ENCODE peak calls at places on chromosomes 13 and 19, in eight cellular contexts. Q is IMR-90, X is tibial nerve, O is Peyer's patch, G is transverse colon, E is stomach, K is gastrocnemius medialis, F is esophagus squamous epithelium. S is an unnamed sample. For H3K4me1, the result is how much of the 10 kb centered on the place peaks cover.

GRCh38 chr13:20446900-20447299 is 78.8 kb downstream of the CRYL1 start:
- DNase-seq in Q (no peak), X (no peak), O (no peak), G (no peak), E (no peak), K (no peak), F (no peak), S (no peak)

GRCh38 chr13:99972190-99972731 is 694 bp upstream of the ZIC5 start:
- DNase-seq in Q (no peak), X (no peak), O (no peak), G (no peak), E (no peak), K (no peak), F (no peak), S (no peak)

GRCh38 chr13:84443463-84443862 is 561.2 kb upstream of the SLITRK1 start:
- DNase-seq in Q (no peak), X (no peak), O (no peak), G (no peak), E (no peak), K (no peak), F (no peak), S (no peak)

GRCh38 chr19:45782820-45783785 is 813 bp upstream of the DMPK start:
- DNase-seq in Q (peak), X (no peak), O (no peak), G (peak), E (no peak), K (peak), F (no peak), S (peak)

GRCh38 chr13:27406178-27406939 is 18.1 kb upstream of the GTF3A start:
- DNase-seq in Q (peak), X (peak), O (no peak), G (no peak), E (no peak), K (no peak), F (no peak), S (peak)

GRCh38 chr13:50340566-50341287 is 325.5 kb downstream of the KCNRG start:
- DNase-seq in Q (no peak), X (peak), O (no peak), G (no peak), E (no peak), K (no peak), F (no peak), S (no peak)

GRCh38 chr13:31310781-31311180 is 111.0 kb downstream of the B3GLCT start:
- DNase-seq in Q (peak), X (no peak), O (peak), G (no peak), E (no peak), K (peak), F (no peak), S (peak)

GRCh38 chr19:15197275-15198005 is 3.4 kb downstream of the NOTCH3 start:
- DNase-seq in Q (peak), X (no peak), O (no peak), G (no peak), E (no peak), K (no peak), F (no peak), S (no peak)

GRCh38 chr13:112204376-112204775 is 137.4 kb downstream of the SOX1 start:
- DNase-seq in Q (no peak), X (no peak), O (no peak), G (no peak), E (no peak), K (no peak), F (no peak), S (no peak)

GRCh38 chr19:56141416-56141992 is 417 bp downstream of the ZNF444 start:
- DNase-seq in Q (no peak), X (no peak), O (peak), G (peak), E (no peak), K (no peak), F (no peak), S (no peak)

GRCh38 chr19:27673986-27674385 is 1539.0 kb downstream of the UQCRFS1 start:
- DNase-seq in Q (no peak), X (no peak), O (no peak), G (no peak), E (no peak), K (no peak), F (no peak), S (no peak)

GRCh38 chr19:35757231-35757748 is 461 bp upstream of the HSPB6 start:
- DNase-seq in Q (peak), X (peak), O (peak), G (peak), E (peak), K (peak), F (no peak), S (no peak)

GRCh38 chr19:45352914-45353796 is 12.6 kb downstream of the KLC3 start:
- DNase-seq in Q (no peak), X (no peak), O (no peak), G (no peak), E (no peak), K (no peak), F (no peak), S (no peak)

GRCh38 chr13:96338030-96338429 is 248.1 kb downstream of the HS6ST3 start:
- DNase-seq in Q (no peak), X (no peak), O (no peak), G (no peak), E (no peak), K (no peak), F (no peak), S (no peak)

GRCh38 chr13:112995395-112996091 is 26.5 kb downstream of the MCF2L start:
- DNase-seq in Q (no peak), X (no peak), O (no peak), G (peak), E (peak), K (no peak), F (no peak), S (no peak)

GRCh38 chr13:99119686-99120085 is 81.0 kb upstream of the UBAC2 start:
- DNase-seq in Q (no peak), X (no peak), O (no peak), G (no peak), E (no peak), K (no peak), F (no peak), S (no peak)

GRCh38 chr13:71540098-71540497 is 326.9 kb downstream of the DACH1 start:
- DNase-seq in Q (no peak), X (no peak), O (no peak), G (no peak), E (no peak), K (no peak), F (no peak), S (no peak)

GRCh38 chr19:19459099-19459498 is 53.6 kb downstream of the GATAD2A start:
- DNase-seq in Q (peak), X (no peak), O (no peak), G (no peak), E (no peak), K (no peak), F (no peak), S (no peak)

GRCh38 chr19:29678484-29679106 is 13.3 kb downstream of the PLEKHF1 start:
- DNase-seq in Q (no peak), X (peak), O (no peak), G (peak), E (no peak), K (peak), F (no peak), S (peak)

GRCh38 chr19:53196777-53197396 is 3.7 kb upstream of the ZNF665 start:
- DNase-seq in Q (peak), X (peak), O (peak), G (peak), E (peak), K (peak), F (peak), S (peak)

DNA sequence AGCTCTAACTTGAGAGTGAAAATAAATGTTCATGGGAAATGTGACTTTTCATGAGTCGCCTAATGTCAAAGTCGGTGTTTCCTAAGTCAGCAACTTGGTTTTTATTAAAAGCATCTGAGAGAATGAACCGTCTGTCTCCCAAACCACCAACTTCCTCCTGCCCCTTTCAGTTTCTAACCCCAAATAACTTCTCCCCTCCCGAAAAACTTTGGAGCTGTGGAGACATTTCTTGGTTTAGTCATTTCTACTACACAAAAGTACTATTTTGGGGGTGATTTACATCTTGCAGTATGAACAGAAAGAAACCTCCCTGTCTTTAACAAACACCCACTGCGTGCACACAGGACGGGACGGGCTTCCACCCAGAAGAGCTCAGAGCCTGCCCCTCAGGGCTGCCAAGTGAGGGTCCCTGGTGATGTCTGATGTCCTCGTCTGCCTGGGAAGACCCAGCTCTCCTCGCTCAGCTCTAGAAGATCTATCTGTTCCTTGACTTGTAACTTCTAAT is 65.0 kb downstream of the RASA3 start:
- DNase-seq in Q (peak), X (no peak), O (no peak), G (no peak), E (no peak), K (no peak), F (no peak), S (no peak)
- H3K4me1 ChIP-seq in Q (half or more), X (half or more), O (under half), G (under half), E (half or more), K (under half), F (under half), S (under half)

GRCh38 chr19:41218615-41219507 is at the start of gene AXL:
- DNase-seq in Q (peak), X (peak), O (peak), G (peak), E (peak), K (peak), F (no peak), S (peak)
- TF ChIP-seq POLR2A in Q (peak), X (peak), O (no peak), G (peak), E (no peak), K (peak), F (no peak), S (peak)

GRCh38 chr19:42465827-42466280 is 23.1 kb upstream of the CXCL17 start:
- DNase-seq in Q (no peak), X (no peak), O (peak), G (no peak), E (no peak), K (no peak), F (no peak), S (no peak)

GRCh38 chr19:42469311-42470239 is 26.8 kb upstream of the CXCL17 start:
- DNase-seq in Q (no peak), X (no peak), O (no peak), G (no peak), E (no peak), K (no peak), F (no peak), S (no peak)

GRCh38 chr19:42467437-42467760 is 24.7 kb upstream of the CXCL17 start:
- DNase-seq in Q (no peak), X (no peak), O (no peak), G (peak), E (no peak), K (no peak), F (no peak), S (peak)

GRCh38 chr19:42468273-42468796 is 25.6 kb upstream of the CXCL17 start:
- DNase-seq in Q (peak), X (no peak), O (no peak), G (peak), E (no peak), K (no peak), F (no peak), S (no peak)

DNA sequence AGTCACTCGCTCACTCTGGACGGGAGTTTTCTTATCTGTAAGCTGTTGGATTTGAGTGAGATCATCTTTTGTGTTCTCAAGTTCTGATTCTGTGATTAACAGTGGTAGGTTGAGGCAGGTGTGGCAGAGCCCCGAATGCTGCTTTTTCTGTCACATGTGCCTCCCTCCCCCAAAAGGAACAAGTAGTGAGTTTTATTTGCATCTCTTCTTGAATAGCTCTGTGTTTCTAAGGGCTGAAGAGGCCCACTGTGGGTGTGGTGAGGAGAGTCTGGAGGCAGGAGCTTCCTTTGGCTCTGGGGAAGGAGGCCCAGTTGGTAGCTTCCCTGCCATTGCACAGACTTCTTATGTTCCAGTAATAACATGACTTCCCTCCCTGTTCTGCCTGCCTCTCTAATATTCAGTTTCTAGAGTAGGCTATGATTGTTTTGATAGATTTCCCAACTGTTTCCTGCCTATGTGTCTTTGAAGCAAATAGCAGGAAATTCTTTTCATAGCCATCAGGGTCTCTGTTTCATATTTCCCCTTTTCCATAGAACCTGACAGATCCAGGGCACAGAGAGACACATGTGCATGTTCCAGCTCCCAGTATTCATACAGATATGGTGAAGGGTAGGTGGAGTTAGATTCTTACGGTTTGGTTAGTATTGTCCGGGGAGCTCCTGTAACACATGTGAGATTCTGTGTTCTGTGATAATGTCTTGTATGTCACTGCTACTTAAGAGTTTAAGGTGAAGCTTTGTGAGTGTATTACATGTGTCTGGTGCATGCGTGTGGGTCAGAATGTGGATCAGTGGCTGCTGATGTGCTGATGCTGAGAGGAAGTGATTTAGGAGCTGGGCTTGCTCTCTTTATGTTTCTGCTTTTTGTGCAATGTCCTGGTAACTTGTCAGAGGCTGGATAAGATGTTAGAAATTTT is 24.0 kb upstream of the CXCL17 start:
- DNase-seq in Q (no peak), X (no peak), O (no peak), G (no peak), E (no peak), K (no peak), F (no peak), S (no peak)
- H3K4me1 ChIP-seq in Q (under half), X (under half), O (under half), G (under half), E (under half), K (under half), F (under half), S (under half)

GRCh38 chr13:45185286-45185685 is 15.6 kb downstream of the KCTD4 start:
- DNase-seq in Q (no peak), X (no peak), O (no peak), G (no peak), E (no peak), K (no peak), F (no peak), S (no peak)
- TF ChIP-seq POLR2A in Q (no peak), X (no peak), O (no peak), G (no peak), E (no peak), K (no peak), F (no peak), S (no peak)

GRCh38 chr19:18051887-18052286 is 34.8 kb downstream of the IL12RB1 start:
- DNase-seq in Q (no peak), X (no peak), O (no peak), G (no peak), E (peak), K (peak), F (no peak), S (no peak)

GRCh38 chr19:18049390-18049789 is 37.3 kb downstream of the IL12RB1 start:
- DNase-seq in Q (peak), X (peak), O (peak), G (peak), E (peak), K (peak), F (no peak), S (peak)

GRCh38 chr19:18055967-18056366 is 30.8 kb downstream of the IL12RB1 start:
- DNase-seq in Q (no peak), X (no peak), O (no peak), G (no peak), E (no peak), K (no peak), F (no peak), S (no peak)

GRCh38 chr19:18057557-18057956 is 29.2 kb downstream of the IL12RB1 start:
- DNase-seq in Q (no peak), X (peak), O (no peak), G (no peak), E (peak), K (peak), F (no peak), S (peak)

GRCh38 chr19:18053571-18054219 is 33.0 kb downstream of the IL12RB1 start:
- DNase-seq in Q (peak), X (no peak), O (no peak), G (no peak), E (no peak), K (no peak), F (no peak), S (no peak)
- H3K4me1 ChIP-seq in Q (under half), X (under half), O (under half), G (under half), E (under half), K (under half), F (under half), S (under half)

DNA sequence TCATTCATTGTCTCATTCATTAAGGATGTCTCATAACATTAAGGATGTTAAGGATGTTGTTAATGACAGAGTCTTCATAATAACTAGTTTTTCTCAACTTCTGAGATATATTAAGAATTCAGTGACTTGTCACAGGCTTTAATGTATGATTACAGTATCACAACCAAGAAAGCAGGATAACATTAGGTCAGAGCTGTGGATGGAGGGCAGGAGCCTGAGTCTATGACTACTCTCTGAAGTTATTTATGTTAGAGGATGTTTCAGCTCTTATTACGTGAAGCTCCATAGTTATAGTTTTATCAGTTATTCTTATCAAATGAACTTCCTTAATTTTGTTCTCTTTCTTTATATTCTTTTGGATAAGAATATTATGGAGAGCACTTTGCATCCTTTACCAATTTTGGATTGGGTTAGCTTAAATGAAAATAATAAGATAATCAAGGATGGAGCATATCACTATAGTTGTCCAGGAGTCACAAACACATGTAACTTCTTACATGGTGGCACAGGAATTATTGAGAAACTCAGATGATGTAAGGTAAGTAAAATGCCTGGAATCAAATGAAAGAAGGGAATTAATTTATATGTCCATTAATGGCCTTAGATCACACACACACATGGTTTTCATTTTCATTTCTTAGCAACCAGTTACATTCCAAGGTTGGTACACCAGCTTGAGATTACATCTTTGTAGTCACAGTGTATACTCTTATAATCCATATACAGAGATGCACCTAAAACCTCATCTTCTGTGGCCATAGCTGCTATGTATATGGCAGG is 57.0 kb downstream of the SLC10A2 start:
- DNase-seq in Q (no peak), X (no peak), O (no peak), G (no peak), E (no peak), K (no peak), F (no peak), S (no peak)
- TF ChIP-seq POLR2A in Q (no peak), X (no peak), O (no peak), G (no peak), E (no peak), K (no peak), F (no peak), S (no peak)

DNA sequence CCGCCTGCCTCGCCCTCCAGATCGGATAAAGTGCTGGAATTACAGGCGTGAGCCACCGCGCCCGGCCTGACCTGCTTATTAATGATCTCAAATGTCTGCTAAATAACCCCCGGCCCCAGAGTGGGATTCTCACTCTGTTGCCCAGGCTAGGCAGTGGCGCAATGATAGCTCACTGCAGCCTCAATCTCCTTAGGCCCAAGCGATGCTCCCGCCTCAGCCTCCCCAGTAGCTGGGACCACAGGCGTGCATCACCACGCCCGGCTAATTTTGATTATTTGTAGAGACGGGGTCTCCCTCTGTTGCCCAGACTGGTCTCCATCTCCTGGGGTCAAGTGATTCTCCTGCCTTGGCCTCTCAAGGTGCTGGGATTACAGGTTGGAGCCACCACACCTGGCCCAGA is 626 bp upstream of the ATP5F1D start:
- DNase-seq in Q (no peak), X (no peak), O (no peak), G (no peak), E (no peak), K (no peak), F (no peak), S (no peak)
- H3K4me1 ChIP-seq in Q (under half), X (under half), O (half or more), G (half or more), E (half or more), K (under half), F (half or more), S (under half)

GRCh38 chr13:23579886-23580706 is 9.9 kb downstream of the TNFRSF19 start:
- DNase-seq in Q (peak), X (no peak), O (no peak), G (no peak), E (no peak), K (no peak), F (no peak), S (no peak)
- TF ChIP-seq POLR2A in Q (no peak), X (no peak), O (no peak), G (no peak), E (no peak), K (no peak), F (no peak), S (no peak)

GRCh38 chr19:3986260-3987041 is 1.2 kb upstream of the EEF2 start:
- DNase-seq in Q (peak), X (peak), O (peak), G (peak), E (peak), K (no peak), F (no peak), S (no peak)
- H3K4me1 ChIP-seq in Q (under half), X (under half), O (under half), G (under half), E (half or more), K (under half), F (under half), S (under half)

S was measured in prostate gland.